ENCODE peak calls at places on chromosomes 13 and 19, in six cellular contexts. B, S, I, P, X and Z are unnamed samples.
A peak's percentile ranks its signal among the peaks of the same experiment; 100 is the strongest.

GRCh38 chr13:33033361-33033812 is 17.2 kb downstream of the KL start:
- DNase-seq in B (no peak), S (no peak), I (no peak), P (no peak), X (no peak), Z (peak; percentile 18)

GRCh38 chr19:52923782-52924593 is 760 bp upstream of the ZNF888 start:
- DNase-seq in B (no peak), S (peak; percentile 72), I (peak; percentile 52), P (no peak), X (no peak), Z (peak; percentile 26)

GRCh38 chr19:12983091-12983490 is 12.2 kb upstream of the NFIX start:
- DNase-seq in B (no peak), S (no peak), I (no peak), P (no peak), X (no peak), Z (no peak)

GRCh38 chr13:81488021-81488420 is 1147.1 kb upstream of the SPRY2 start:
- DNase-seq in B (no peak), S (no peak), I (no peak), P (no peak), X (no peak), Z (no peak)

GRCh38 chr19:55580628-55581144 is at the start of gene ZNF579:
- DNase-seq in B (peak; percentile 91), S (peak; percentile 90), I (peak; percentile 89), P (peak; percentile 76), X (no peak), Z (peak; percentile 86)

GRCh38 chr19:17457621-17458020 is 3.1 kb downstream of the NXNL1 start:
- DNase-seq in B (no peak), S (no peak), I (no peak), P (no peak), X (no peak), Z (no peak)

GRCh38 chr19:30163663-30164062 is 208.5 kb upstream of the ZNF536 start:
- DNase-seq in B (no peak), S (peak; percentile 55), I (no peak), P (no peak), X (no peak), Z (no peak)

GRCh38 chr19:16296713-16297112 is 27.9 kb upstream of the KLF2 start:
- DNase-seq in B (no peak), S (no peak), I (no peak), P (no peak), X (no peak), Z (no peak)

GRCh38 chr13:59687028-59687427 is 476.7 kb downstream of the DIAPH3 start:
- DNase-seq in B (no peak), S (no peak), I (no peak), P (no peak), X (no peak), Z (no peak)

GRCh38 chr13:59691501-59692066 is 472.1 kb downstream of the DIAPH3 start:
- DNase-seq in B (peak; percentile 56), S (no peak), I (no peak), P (no peak), X (no peak), Z (no peak)

GRCh38 chr13:59696229-59696628 is 467.5 kb downstream of the DIAPH3 start:
- DNase-seq in B (no peak), S (no peak), I (no peak), P (no peak), X (no peak), Z (no peak)

GRCh38 chr13:59689057-59689456 is 474.7 kb downstream of the DIAPH3 start:
- DNase-seq in B (no peak), S (no peak), I (no peak), P (no peak), X (no peak), Z (no peak)

GRCh38 chr13:59690857-59691500 is 472.7 kb downstream of the DIAPH3 start:
- DNase-seq in B (no peak), S (no peak), I (no peak), P (no peak), X (no peak), Z (no peak)
- TF ChIP-seq CTCF in B (no peak), S (no peak), I (no peak), P (no peak), X (no peak), Z (no peak)

GRCh38 chr19:18895038-18895827 is 725 bp downstream of the CERS1 start:
- DNase-seq in B (no peak), S (peak; percentile 46), I (no peak), P (no peak), X (no peak), Z (peak; percentile 84)
- TF ChIP-seq POLR2A in B (no peak), S (no peak), I (no peak), P (no peak), X (no peak), Z (no peak)

GRCh38 chr19:14383556-14383897 is 2.3 kb downstream of the ADGRE5 start:
- DNase-seq in B (peak; percentile 39), S (peak; percentile 67), I (no peak), P (no peak), X (no peak), Z (no peak)
- H3K27ac ChIP-seq in B (peak overlapping the region; percentile 69), S (peak overlapping the region; percentile 34), I (peak overlapping the region; percentile 96), P (peak overlapping the region; percentile 57), X (peak overlapping the region; percentile 84), Z (peak overlapping the region; percentile 50)

DNA sequence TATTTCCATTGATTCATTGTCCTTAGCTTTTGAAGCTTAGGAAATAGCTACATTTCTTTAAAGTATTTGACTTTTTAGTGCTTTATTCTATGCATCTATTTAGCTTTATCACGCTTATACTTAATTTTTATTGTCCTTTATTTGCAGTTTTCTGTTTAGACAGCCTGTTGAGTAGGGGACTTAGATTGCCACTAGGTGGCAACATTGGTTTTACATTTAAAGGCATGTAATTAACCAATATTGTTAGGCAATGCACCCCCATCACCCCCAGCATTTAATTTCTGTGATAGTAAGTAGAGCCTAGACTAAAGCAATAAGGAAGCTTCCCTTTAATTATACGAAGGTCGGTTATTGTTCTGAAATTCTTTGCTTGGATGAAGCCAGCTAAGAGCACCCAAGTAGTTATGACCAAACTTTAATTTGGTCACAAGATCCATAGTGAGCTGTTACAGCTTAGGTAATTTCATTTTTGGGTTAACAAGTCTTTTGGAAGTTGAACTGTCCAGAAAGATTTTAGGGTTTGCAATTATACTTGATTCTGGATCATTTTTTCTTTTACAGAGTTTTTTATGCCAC is 36.5 kb downstream of the B3GLCT start:
- DNase-seq in B (peak; percentile 54), S (no peak), I (no peak), P (no peak), X (no peak), Z (no peak)
- TF ChIP-seq CTCF in B (peak; percentile 77), S (peak; percentile 76), I (peak; percentile 80), P (peak; percentile 67), X (peak; percentile 61), Z (peak; percentile 42)

DNA sequence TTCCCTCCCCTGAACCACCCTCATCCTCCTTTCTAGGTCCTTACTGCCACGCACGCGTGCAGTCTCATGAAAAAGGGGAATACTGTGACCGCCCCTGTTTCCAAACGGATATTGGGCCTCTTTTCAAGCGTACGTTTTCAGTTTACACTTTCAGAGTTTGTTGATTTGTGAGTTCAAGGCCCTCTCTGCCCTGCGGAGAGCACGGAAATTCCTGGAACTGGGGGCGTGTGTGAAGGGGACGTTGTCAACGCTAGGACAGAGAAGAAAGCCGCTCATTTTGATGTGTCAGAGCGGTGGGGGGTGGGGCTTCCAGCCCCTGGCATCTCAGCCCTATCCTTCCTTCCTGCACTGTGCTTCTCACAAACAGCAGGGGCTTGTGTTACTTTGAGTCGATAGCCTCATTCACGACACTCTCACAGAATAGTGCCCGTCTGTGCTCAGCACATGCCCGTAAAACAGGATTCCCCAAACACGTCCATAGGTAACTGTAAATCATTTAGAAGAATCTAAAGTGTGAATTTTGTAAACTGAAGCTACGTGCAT is 137.6 kb upstream of the PEG3 start:
- DNase-seq in B (no peak), S (no peak), I (no peak), P (no peak), X (no peak), Z (peak; percentile 43)
- TF ChIP-seq POLR2A in B (no peak), S (no peak), I (no peak), P (no peak), X (no peak), Z (no peak)